ENCODE peak calls at places on chromosomes 6 and 20, in eight cellular contexts. N is Peyer's patch; U is IMR-90; R is osteocyte; Q is sciatic nerve; Z is activated CD4-positive, alpha-beta T cell treated with anti-CD3 and anti-CD28 coated beads, Interleukin-2, amount 50 U/mL, for 1 hour; H is GM04504; V is D341Med. A is an unnamed sample.

GRCh38 chr20:3242167-3242692 is 3.2 kb upstream of the SLC4A11 start:
- DNase-seq in N (no peak), U (no peak), R (no peak), Q (no peak), Z (no peak), H (no peak), V (no peak), A (no peak)

GRCh38 chr6:34521463-34522288 is 34.5 kb downstream of the SPDEF start:
- DNase-seq in N (no peak), U (no peak), R (no peak), Q (no peak), Z (no peak), H (no peak), V (no peak), A (no peak)

GRCh38 chr6:10413850-10414765 is 766 bp downstream of the TFAP2A start:
- DNase-seq in N (no peak), U (no peak), R (peak), Q (no peak), Z (no peak), H (no peak), V (peak), A (no peak)

GRCh38 chr20:8654486-8654885 is 414.4 kb upstream of the PLCB4 start:
- DNase-seq in N (no peak), U (no peak), R (no peak), Q (no peak), Z (no peak), H (no peak), V (no peak), A (no peak)

GRCh38 chr20:39716796-39717341 is 754.7 kb downstream of the DHX35 start:
- DNase-seq in N (no peak), U (no peak), R (no peak), Q (no peak), Z (no peak), H (no peak), V (no peak), A (no peak)

GRCh38 chr6:44667226-44667625 is 279.7 kb downstream of the CDC5L start:
- DNase-seq in N (no peak), U (peak), R (peak), Q (peak), Z (no peak), H (peak), V (no peak), A (no peak)

GRCh38 chr6:105370316-105370715 is 32.6 kb downstream of the PREP start:
- DNase-seq in N (no peak), U (no peak), R (no peak), Q (no peak), Z (no peak), H (no peak), V (no peak), A (no peak)

GRCh38 chr6:15615837-15616236 is 47.0 kb downstream of the DTNBP1 start:
- DNase-seq in N (no peak), U (peak), R (no peak), Q (no peak), Z (no peak), H (no peak), V (no peak), A (no peak)

GRCh38 chr20:44485078-44485829 is 9.6 kb downstream of the TTPAL start:
- DNase-seq in N (no peak), U (no peak), R (no peak), Q (no peak), Z (no peak), H (no peak), V (no peak), A (no peak)

GRCh38 chr6:149696904-149697303 is 21.0 kb downstream of the LATS1 start:
- DNase-seq in N (no peak), U (peak), R (no peak), Q (no peak), Z (no peak), H (no peak), V (no peak), A (no peak)

GRCh38 chr20:63472159-63472811 is at the start of gene KCNQ2:
- DNase-seq in N (no peak), U (no peak), R (no peak), Q (no peak), Z (no peak), H (no peak), V (peak), A (no peak)

GRCh38 chr20:44496976-44497375 is 21.3 kb downstream of the TTPAL start:
- DNase-seq in N (no peak), U (peak), R (no peak), Q (no peak), Z (no peak), H (peak), V (no peak), A (no peak)

GRCh38 chr20:33249456-33249855 is 13.7 kb downstream of the BPIFA1 start:
- DNase-seq in N (no peak), U (no peak), R (no peak), Q (no peak), Z (no peak), H (no peak), V (no peak), A (no peak)

GRCh38 chr6:150813319-150813992 is 52.0 kb upstream of the MTHFD1L start:
- DNase-seq in N (no peak), U (peak), R (no peak), Q (no peak), Z (peak), H (no peak), V (no peak), A (peak)

GRCh38 chr6:79733388-79733787 is 102.3 kb downstream of the SH3BGRL2 start:
- DNase-seq in N (no peak), U (no peak), R (no peak), Q (no peak), Z (no peak), H (no peak), V (no peak), A (no peak)

GRCh38 chr20:17504326-17504897 is 26.8 kb downstream of the BFSP1 start:
- DNase-seq in N (no peak), U (no peak), R (no peak), Q (no peak), Z (no peak), H (no peak), V (peak), A (peak)

GRCh38 chr20:62946918-62947317 is 5.6 kb upstream of the SLC17A9 start:
- DNase-seq in N (no peak), U (no peak), R (no peak), Q (no peak), Z (no peak), H (no peak), V (no peak), A (no peak)

GRCh38 chr6:139448094-139448649 is 73.7 kb upstream of the CITED2 start:
- DNase-seq in N (no peak), U (peak), R (no peak), Q (no peak), Z (no peak), H (no peak), V (no peak), A (no peak)

GRCh38 chr6:82040405-82041221 is 206.9 kb downstream of the IBTK start:
- DNase-seq in N (no peak), U (peak), R (no peak), Q (no peak), Z (no peak), H (peak), V (peak), A (no peak)

GRCh38 chr20:49245921-49246740 is 26.9 kb downstream of the DDX27 start:
- DNase-seq in N (no peak), U (peak), R (no peak), Q (no peak), Z (no peak), H (no peak), V (peak), A (peak)

GRCh38 chr6:37483917-37484785 is 15.5 kb downstream of the CCDC167 start:
- DNase-seq in N (peak), U (peak), R (no peak), Q (peak), Z (peak), H (peak), V (peak), A (peak)

GRCh38 chr6:167791036-167791779 is 35.5 kb upstream of the AFDN start:
- DNase-seq in N (no peak), U (no peak), R (peak), Q (no peak), Z (no peak), H (no peak), V (no peak), A (no peak)

GRCh38 chr6:27811383-27811782 is 100.8 kb downstream of the OR2B2 start:
- DNase-seq in N (no peak), U (no peak), R (no peak), Q (no peak), Z (no peak), H (no peak), V (no peak), A (no peak)

GRCh38 chr6:79756496-79756895 is 125.4 kb downstream of the SH3BGRL2 start:
- DNase-seq in N (no peak), U (no peak), R (no peak), Q (no peak), Z (no peak), H (no peak), V (no peak), A (no peak)

GRCh38 chr6:53327017-53327395 is 21.7 kb downstream of the ELOVL5 start:
- DNase-seq in N (no peak), U (peak), R (no peak), Q (no peak), Z (no peak), H (no peak), V (no peak), A (no peak)